ENCODE peak calls at places on chromosomes 4 and X, in ten cellular contexts. L is tibial artery; S is astrocyte; B is CD4-positive, alpha-beta T cell; R is HL-60; I is adrenal gland; P is GM12864; O is mesothelial cell of epicardium; F is astrocyte of the cerebellum; U is colonic mucosa. W is an unnamed sample.

GRCh38 chr4:57499786-57500185 is 389.6 kb upstream of the IGFBP7 start:
- DNase-seq in F (no peak), R (peak; percentile 16), B (no peak), I (no peak), L (no peak), U (no peak), P (no peak), S (peak; percentile 23), O (no peak), W (no peak)

GRCh38 chr4:1512738-1513660 is 106.8 kb upstream of the NKX1-1 start:
- DNase-seq in S (no peak), F (no peak), O (peak; percentile 53), P (no peak), I (no peak), L (no peak), U (peak; percentile 28), B (peak; percentile 19), R (peak; percentile 2), W (no peak)

GRCh38 chrX:50168305-50168704 is 32.5 kb downstream of the AKAP4 start:
- DNase-seq in B (no peak), R (no peak), L (no peak), S (no peak), F (no peak), P (no peak), I (no peak), U (no peak), O (no peak), W (no peak)

GRCh38 chrX:34300871-34301270 is 168.8 kb upstream of the FAM47A start:
- DNase-seq in L (no peak), B (no peak), P (peak; percentile 0), O (no peak), I (peak; percentile 24), U (peak; percentile 21), F (peak; percentile 49), S (peak; percentile 1), R (peak; percentile 60), W (peak; percentile 4)

GRCh38 chrX:11728556-11728955 is 29.5 kb upstream of the MSL3 start:
- DNase-seq in P (no peak), L (no peak), I (no peak), B (no peak), U (no peak), F (no peak), S (no peak), R (no peak), O (no peak), W (no peak)

GRCh38 chr4:138035781-138036258 is 206.3 kb downstream of the SLC7A11 start:
- DNase-seq in F (peak; percentile 40), L (no peak), B (no peak), P (peak; percentile 72), I (no peak), R (peak; percentile 22), O (no peak), U (no peak), S (peak; percentile 47), W (peak; percentile 56)

GRCh38 chrX:70171636-70172035 is 5.6 kb upstream of the DGAT2L6 start:
- DNase-seq in U (no peak), I (no peak), P (no peak), S (peak; percentile 13), O (no peak), F (no peak), L (no peak), B (no peak), R (no peak), W (no peak)

GRCh38 chrX:53584891-53585290 is 101.6 kb downstream of the HUWE1 start:
- DNase-seq in O (no peak), P (no peak), S (no peak), B (no peak), U (no peak), I (no peak), F (no peak), R (no peak), L (no peak), W (no peak)

GRCh38 chr4:5712517-5712916 is 1.5 kb downstream of the EVC start:
- DNase-seq in U (no peak), R (no peak), F (peak; percentile 41), O (no peak), B (no peak), I (no peak), P (peak; percentile 80), S (peak; percentile 96), L (no peak), W (no peak)

GRCh38 chr4:5710065-5710961 is 688 bp upstream of the EVC start:
- DNase-seq in O (no peak), R (no peak), I (no peak), F (no peak), B (no peak), S (no peak), L (no peak), U (no peak), P (no peak), W (no peak)

GRCh38 chr4:5710962-5711478 is at the start of gene EVC:
- DNase-seq in L (peak; percentile 92), U (peak; percentile 68), R (no peak), I (peak; percentile 67), F (peak; percentile 23), P (no peak), O (peak; percentile 62), B (no peak), S (peak; percentile 67), W (peak; percentile 46)

GRCh38 chr4:5712931-5713330 is 1.9 kb downstream of the EVC start:
- DNase-seq in B (no peak), P (no peak), U (no peak), L (no peak), O (no peak), S (no peak), F (no peak), I (no peak), R (no peak), W (no peak)

DNA sequence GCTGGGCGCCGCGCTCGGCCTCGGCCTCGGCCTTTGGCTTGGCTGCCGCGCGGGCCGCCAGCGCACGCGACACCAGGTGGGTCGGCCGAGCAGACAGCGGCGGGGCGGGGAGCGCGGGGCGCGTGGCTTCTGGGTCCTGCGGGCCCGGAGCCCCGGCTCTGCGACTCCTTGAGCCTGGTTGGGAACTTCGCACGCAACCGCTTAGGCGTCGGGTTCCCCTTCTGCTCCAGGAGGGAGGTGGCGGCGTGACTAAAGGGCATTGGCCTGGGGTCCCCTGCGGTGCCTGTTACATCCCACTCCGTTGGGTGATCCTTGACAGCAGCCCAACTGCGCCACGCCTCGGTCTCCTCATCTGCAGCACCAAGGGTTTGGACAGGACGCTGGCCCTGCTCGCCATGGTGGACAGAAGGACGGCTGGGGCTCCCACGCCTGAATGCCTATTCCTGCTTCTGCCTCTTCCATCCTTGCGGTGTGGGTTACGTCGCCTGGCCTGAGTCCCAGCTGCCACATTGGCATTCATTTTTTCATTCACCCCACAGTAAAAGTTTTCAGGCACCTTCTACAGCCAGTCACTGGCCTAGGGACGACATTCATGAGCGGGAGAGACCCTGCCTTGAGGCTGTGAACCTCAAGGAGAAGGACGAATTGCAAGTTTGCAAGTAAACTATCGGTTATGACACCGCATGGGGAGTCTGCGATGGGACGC is 631 bp downstream of the EVC start:
- DNase-seq in B (no peak), S (peak; percentile 68), L (no peak), R (no peak), F (no peak), O (no peak), U (no peak), I (peak; percentile 20), P (no peak), W (no peak)
- TF ChIP-seq CTCF in B (no peak), S (no peak), L (no peak), R (no peak), F (no peak), O (no peak), U (no peak), I (no peak), P (no peak), W (no peak)

GRCh38 chr4:186924723-186925122 is 201.1 kb upstream of the FAT1 start:
- DNase-seq in I (no peak), F (no peak), O (no peak), R (no peak), U (no peak), S (no peak), B (no peak), P (no peak), L (no peak), W (no peak)

GRCh38 chr4:186931519-186931918 is 207.9 kb upstream of the FAT1 start:
- DNase-seq in U (no peak), O (no peak), S (peak; percentile 61), P (no peak), F (no peak), L (no peak), I (no peak), B (no peak), R (no peak), W (no peak)

GRCh38 chr4:186930024-186930423 is 206.4 kb upstream of the FAT1 start:
- DNase-seq in P (no peak), F (no peak), I (no peak), L (no peak), O (no peak), B (no peak), S (no peak), U (no peak), R (no peak), W (no peak)

GRCh38 chr4:186932196-186932595 is 208.5 kb upstream of the FAT1 start:
- DNase-seq in S (peak; percentile 47), L (no peak), P (no peak), R (no peak), B (no peak), O (no peak), I (no peak), U (no peak), F (no peak), W (no peak)

DNA sequence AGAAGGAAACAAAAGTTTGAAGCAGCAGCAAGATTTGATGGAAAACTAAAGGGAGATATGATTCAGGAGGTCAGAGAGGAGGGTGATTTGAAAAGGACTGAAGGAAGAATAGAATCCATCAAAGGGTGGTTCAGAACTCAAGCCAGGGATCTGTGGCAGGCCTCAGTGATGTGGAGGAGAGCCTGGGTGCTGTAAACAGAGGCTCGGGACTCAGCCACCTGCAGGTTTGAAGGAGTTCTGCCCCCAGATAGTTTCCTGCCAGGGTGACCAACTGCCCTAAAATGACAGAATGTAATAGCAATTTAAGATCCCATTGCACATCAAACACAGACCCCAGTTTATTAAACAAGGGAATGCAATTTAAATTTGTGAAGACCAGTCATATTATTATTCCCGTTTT is 204.0 kb upstream of the FAT1 start:
- DNase-seq in B (no peak), U (no peak), F (no peak), R (no peak), S (no peak), I (no peak), P (no peak), L (no peak), O (no peak), W (no peak)
- TF ChIP-seq CTCF in B (no peak), U (no peak), F (no peak), R (no peak), S (no peak), I (no peak), P (no peak), L (no peak), O (no peak), W (no peak)

DNA sequence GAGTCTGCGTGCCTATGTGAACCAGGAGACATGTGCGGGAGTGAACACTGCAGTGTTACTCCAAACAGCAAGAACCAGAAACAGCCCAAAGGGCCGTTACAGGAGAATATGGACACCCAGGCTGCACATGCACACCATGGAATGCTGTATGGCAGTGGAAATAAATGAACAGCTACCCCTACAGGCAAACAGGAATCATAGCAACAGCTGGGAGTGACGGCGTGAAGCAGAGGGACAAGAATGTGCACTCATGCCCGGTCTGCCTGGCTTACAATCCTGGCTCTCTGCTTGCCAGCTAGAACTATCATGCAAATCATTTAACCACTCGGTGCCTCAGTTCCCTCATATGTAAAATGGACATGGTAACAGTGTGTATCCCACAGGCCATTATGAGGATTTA is 16.6 kb downstream of the GPKOW start:
- DNase-seq in S (peak; percentile 26), O (no peak), F (no peak), L (no peak), U (no peak), I (peak; percentile 65), B (no peak), P (no peak), R (peak; percentile 25), W (no peak)
- TF ChIP-seq CTCF in S (peak; percentile 52), O (peak; percentile 28), F (peak; percentile 52), L (no peak), U (no peak), I (peak; percentile 39), B (no peak), P (peak; percentile 37), R (no peak), W (peak; percentile 16)

GRCh38 chrX:155662297-155662696 is 49.5 kb upstream of the TMLHE start:
- DNase-seq in I (no peak), F (no peak), B (no peak), R (peak; percentile 4), S (no peak), L (no peak), U (no peak), P (no peak), O (no peak), W (no peak)
- TF ChIP-seq CTCF in I (no peak), F (no peak), B (no peak), R (no peak), S (no peak), L (no peak), U (peak; percentile 23), P (peak; percentile 24), O (no peak), W (peak; percentile 3)